ENCODE peak calls at places on chromosomes 13 and 19, in nine cellular contexts. R is HepG2, W is sigmoid colon, B is breast epithelium, O is HCT116, Q is suprapubic skin, V is esophagus muscularis mucosa, X is prostate gland, M is SK-N-SH. N is an unnamed sample.

GRCh38 chr13:43846496-43846895 is 33.0 kb downstream of the CCDC122 start:
- DNase-seq in R (no peak), W (no peak), B (no peak), O (no peak), Q (no peak), V (no peak), X (no peak), M (no peak), N (no peak)

GRCh38 chr13:75223981-75224742 is 257.8 kb downstream of the TBC1D4 start:
- DNase-seq in R (no peak), W (no peak), B (no peak), O (no peak), Q (no peak), V (no peak), X (no peak), M (no peak), N (no peak)

GRCh38 chr19:30222993-30223865 is 149.0 kb upstream of the ZNF536 start:
- DNase-seq in R (no peak), W (peak), B (no peak), O (no peak), Q (no peak), V (no peak), X (no peak), M (no peak), N (no peak)

GRCh38 chr19:29530549-29531457 is 5.0 kb downstream of the VSTM2B start:
- DNase-seq in R (no peak), W (peak), B (no peak), O (no peak), Q (peak), V (no peak), X (no peak), M (no peak), N (no peak)

GRCh38 chr13:111040821-111041220 is 74.3 kb upstream of the ARHGEF7 start:
- DNase-seq in R (no peak), W (no peak), B (no peak), O (no peak), Q (no peak), V (no peak), X (no peak), M (no peak), N (no peak)

GRCh38 chr13:59677966-59678814 is 485.5 kb downstream of the DIAPH3 start:
- DNase-seq in R (peak), W (no peak), B (no peak), O (peak), Q (no peak), V (no peak), X (no peak), M (peak), N (no peak)

GRCh38 chr13:44052843-44053607 is 173.3 kb downstream of the LACC1 start:
- DNase-seq in R (no peak), W (peak), B (peak), O (no peak), Q (no peak), V (no peak), X (no peak), M (no peak), N (peak)

GRCh38 chr13:81929988-81930387 is 1589.1 kb upstream of the SPRY2 start:
- DNase-seq in R (peak), W (no peak), B (no peak), O (no peak), Q (no peak), V (no peak), X (no peak), M (peak), N (no peak)

GRCh38 chr19:33199441-33200265 is 5.5 kb downstream of the LRP3 start:
- DNase-seq in R (no peak), W (no peak), B (no peak), O (no peak), Q (no peak), V (no peak), X (no peak), M (peak), N (no peak)

GRCh38 chr13:22665531-22665930 is 515.2 kb upstream of the SGCG start:
- DNase-seq in R (no peak), W (no peak), B (no peak), O (no peak), Q (no peak), V (no peak), X (no peak), M (no peak), N (no peak)

GRCh38 chr19:31285744-31286143 is 63.5 kb downstream of the TSHZ3 start:
- DNase-seq in R (no peak), W (peak), B (no peak), O (no peak), Q (no peak), V (no peak), X (no peak), M (no peak), N (no peak)

GRCh38 chr13:43981091-43981490 is 101.4 kb downstream of the LACC1 start:
- DNase-seq in R (peak), W (no peak), B (no peak), O (no peak), Q (no peak), V (no peak), X (no peak), M (peak), N (no peak)

GRCh38 chr19:41708481-41708880 is at the start of gene CEACAM5:
- DNase-seq in R (no peak), W (no peak), B (no peak), O (no peak), Q (no peak), V (no peak), X (no peak), M (no peak), N (peak)

GRCh38 chr19:58274771-58275199 is 4.0 kb upstream of the ZNF8 start:
- DNase-seq in R (no peak), W (no peak), B (no peak), O (no peak), Q (no peak), V (no peak), X (no peak), M (no peak), N (no peak)

GRCh38 chr19:44401108-44401786 is at the start of gene ZNF285:
- DNase-seq in R (peak), W (peak), B (peak), O (no peak), Q (peak), V (peak), X (peak), M (peak), N (peak)

GRCh38 chr13:31733066-31733465 is 6.3 kb upstream of the RXFP2 start:
- DNase-seq in R (no peak), W (no peak), B (no peak), O (no peak), Q (no peak), V (no peak), X (no peak), M (peak), N (no peak)

GRCh38 chr13:41713405-41713804 is 247.5 kb downstream of the VWA8 start:
- DNase-seq in R (no peak), W (no peak), B (no peak), O (no peak), Q (no peak), V (no peak), X (no peak), M (no peak), N (no peak)

GRCh38 chr19:41821003-41821735 is 23.3 kb downstream of the LYPD4 start:
- DNase-seq in R (peak), W (no peak), B (no peak), O (peak), Q (no peak), V (no peak), X (peak), M (peak), N (peak)

GRCh38 chr13:90594694-90595093 is 752.8 kb upstream of the MIR17HG start:
- DNase-seq in R (no peak), W (no peak), B (no peak), O (no peak), Q (no peak), V (no peak), X (no peak), M (no peak), N (no peak)

GRCh38 chr19:28737526-28737925 is 475.4 kb downstream of the UQCRFS1 start:
- DNase-seq in R (no peak), W (no peak), B (no peak), O (no peak), Q (no peak), V (no peak), X (no peak), M (no peak), N (no peak)

GRCh38 chr19:7970716-7971448 is 27.4 kb upstream of the TIMM44 start:
- DNase-seq in R (peak), W (no peak), B (no peak), O (peak), Q (no peak), V (no peak), X (no peak), M (peak), N (peak)

GRCh38 chr13:33610471-33611015 is 207.4 kb upstream of the RFC3 start:
- DNase-seq in R (peak), W (no peak), B (no peak), O (no peak), Q (no peak), V (peak), X (peak), M (no peak), N (peak)

GRCh38 chr19:23521471-23521870 is 126.2 kb upstream of the ZNF91 start:
- DNase-seq in R (no peak), W (no peak), B (no peak), O (no peak), Q (no peak), V (no peak), X (no peak), M (no peak), N (no peak)

GRCh38 chr13:76799696-76800095 is 86.5 kb downstream of the KCTD12 start:
- DNase-seq in R (no peak), W (no peak), B (no peak), O (no peak), Q (no peak), V (no peak), X (no peak), M (no peak), N (no peak)

GRCh38 chr19:48341006-48341405 is 15.7 kb downstream of the EMP3 start:
- DNase-seq in R (no peak), W (no peak), B (no peak), O (no peak), Q (no peak), V (no peak), X (no peak), M (peak), N (no peak)

GRCh38 chr19:50721441-50722137 is 1.6 kb upstream of the CLEC11A start:
- DNase-seq in R (no peak), W (no peak), B (no peak), O (no peak), Q (no peak), V (no peak), X (no peak), M (no peak), N (no peak)

GRCh38 chr19:19434483-19435045 is 29.1 kb downstream of the GATAD2A start:
- DNase-seq in R (no peak), W (peak), B (no peak), O (no peak), Q (peak), V (no peak), X (no peak), M (no peak), N (no peak)

GRCh38 chr19:41541990-41542584 is 33.9 kb upstream of the CEACAM21 start:
- DNase-seq in R (peak), W (peak), B (no peak), O (peak), Q (no peak), V (no peak), X (no peak), M (peak), N (peak)

GRCh38 chr13:76630629-76631028 is 255.6 kb downstream of the KCTD12 start:
- DNase-seq in R (no peak), W (no peak), B (no peak), O (no peak), Q (no peak), V (no peak), X (no peak), M (no peak), N (no peak)

GRCh38 chr13:113366031-113366588 is 2.2 kb upstream of the GRTP1 start:
- DNase-seq in R (no peak), W (no peak), B (no peak), O (no peak), Q (no peak), V (no peak), X (no peak), M (no peak), N (no peak)

GRCh38 chr19:29672933-29673336 is 7.7 kb downstream of the PLEKHF1 start:
- DNase-seq in R (no peak), W (peak), B (no peak), O (no peak), Q (no peak), V (no peak), X (no peak), M (no peak), N (peak)

GRCh38 chr13:40344270-40345148 is 321.9 kb downstream of the FOXO1 start:
- DNase-seq in R (peak), W (no peak), B (no peak), O (no peak), Q (no peak), V (no peak), X (no peak), M (no peak), N (peak)

GRCh38 chr13:40343550-40344269 is 322.7 kb downstream of the FOXO1 start:
- DNase-seq in R (no peak), W (no peak), B (no peak), O (no peak), Q (no peak), V (no peak), X (no peak), M (no peak), N (no peak)

GRCh38 chr13:40346592-40346991 is 319.8 kb downstream of the FOXO1 start:
- DNase-seq in R (no peak), W (no peak), B (no peak), O (no peak), Q (no peak), V (no peak), X (no peak), M (no peak), N (no peak)

GRCh38 chr13:40345149-40345514 is 321.3 kb downstream of the FOXO1 start:
- DNase-seq in R (no peak), W (no peak), B (no peak), O (no peak), Q (no peak), V (no peak), X (no peak), M (no peak), N (no peak)

DNA sequence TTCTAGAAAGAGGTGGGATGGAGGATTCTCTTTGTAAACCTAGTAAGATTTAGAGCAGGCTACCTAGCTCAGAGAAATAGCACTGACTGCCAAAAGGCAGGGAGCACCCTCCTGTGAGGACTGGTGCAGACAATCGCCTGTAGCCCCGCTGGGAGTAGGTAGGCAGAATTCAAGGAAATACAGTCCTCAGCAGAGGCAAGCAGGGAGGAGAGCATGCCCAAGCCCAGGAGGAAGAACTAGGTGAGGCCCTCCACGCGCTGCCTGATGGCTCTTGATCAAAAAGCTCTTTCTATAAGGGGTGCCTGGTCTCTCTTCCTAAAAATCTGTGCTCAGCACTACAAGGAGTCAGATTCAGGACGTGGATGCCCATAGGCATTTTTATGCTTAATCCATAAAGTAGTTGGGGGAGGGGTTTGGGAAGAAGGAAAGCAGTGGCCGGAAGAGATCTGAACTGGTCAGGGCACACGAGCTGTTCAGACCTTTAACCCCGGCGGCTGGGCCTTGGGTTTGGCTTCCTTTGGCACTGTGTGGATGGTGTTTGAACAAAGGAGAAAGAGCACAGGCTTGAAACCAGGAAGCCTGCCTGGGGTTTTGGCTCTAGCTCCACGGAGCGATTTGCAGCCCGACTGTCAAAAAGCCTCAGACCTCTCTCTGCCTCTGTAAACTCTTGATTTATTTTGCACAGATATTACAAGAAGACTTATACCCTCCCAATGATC is 320.6 kb downstream of the FOXO1 start:
- DNase-seq in R (peak), W (no peak), B (no peak), O (no peak), Q (no peak), V (no peak), X (no peak), M (no peak), N (no peak)
- TF ChIP-seq POLR2AphosphoS5 in R (no peak), W (no peak), B (no peak), O (no peak), Q (no peak), V (peak), X (no peak), M (no peak), N (no peak)

GRCh38 chr19:55232986-55233385 is 4.4 kb upstream of the TMEM86B start:
- DNase-seq in R (no peak), W (no peak), B (no peak), O (no peak), Q (no peak), V (no peak), X (no peak), M (no peak), N (no peak)

GRCh38 chr19:55230780-55231179 is 2.2 kb upstream of the TMEM86B start:
- DNase-seq in R (no peak), W (no peak), B (no peak), O (no peak), Q (no peak), V (no peak), X (no peak), M (no peak), N (no peak)

GRCh38 chr19:55232284-55232597 is 3.7 kb upstream of the TMEM86B start:
- DNase-seq in R (no peak), W (no peak), B (no peak), O (no peak), Q (no peak), V (no peak), X (no peak), M (no peak), N (no peak)

GRCh38 chr19:55230329-55230728 is 1.8 kb upstream of the TMEM86B start:
- DNase-seq in R (no peak), W (no peak), B (no peak), O (no peak), Q (no peak), V (no peak), X (no peak), M (no peak), N (no peak)

GRCh38 chr19:55231391-55232283 is 3.1 kb upstream of the TMEM86B start:
- DNase-seq in R (no peak), W (peak), B (no peak), O (no peak), Q (no peak), V (no peak), X (no peak), M (no peak), N (no peak)
- TF ChIP-seq POLR2AphosphoS5 in R (no peak), W (no peak), B (no peak), O (no peak), Q (no peak), V (no peak), X (no peak), M (no peak), N (no peak)

GRCh38 chr19:11069451-11070009 is 19.7 kb upstream of the LDLR start:
- DNase-seq in R (no peak), W (no peak), B (no peak), O (no peak), Q (no peak), V (no peak), X (no peak), M (no peak), N (no peak)
- TF ChIP-seq POLR2AphosphoS5 in R (no peak), W (no peak), B (no peak), O (no peak), Q (no peak), V (no peak), X (no peak), M (no peak), N (no peak)

GRCh38 chr19:590396-590745 is 690 bp downstream of the HCN2 start:
- DNase-seq in R (no peak), W (no peak), B (no peak), O (no peak), Q (no peak), V (no peak), X (no peak), M (peak), N (no peak)

GRCh38 chr19:590750-591098 is 1.0 kb downstream of the HCN2 start:
- DNase-seq in R (no peak), W (no peak), B (no peak), O (no peak), Q (no peak), V (no peak), X (no peak), M (no peak), N (no peak)

GRCh38 chr19:588758-589692 is 656 bp upstream of the HCN2 start:
- DNase-seq in R (no peak), W (no peak), B (no peak), O (no peak), Q (no peak), V (no peak), X (no peak), M (peak), N (no peak)

GRCh38 chr19:589693-590395 is at the start of gene HCN2:
- DNase-seq in R (no peak), W (no peak), B (no peak), O (no peak), Q (no peak), V (no peak), X (no peak), M (peak), N (no peak)

GRCh38 chr19:588093-588742 is 1.5 kb upstream of the HCN2 start:
- DNase-seq in R (peak), W (peak), B (peak), O (peak), Q (no peak), V (no peak), X (peak), M (peak), N (peak)
- TF ChIP-seq POLR2AphosphoS5 in R (no peak), W (no peak), B (no peak), O (no peak), Q (no peak), V (no peak), X (peak), M (no peak), N (no peak)

DNA sequence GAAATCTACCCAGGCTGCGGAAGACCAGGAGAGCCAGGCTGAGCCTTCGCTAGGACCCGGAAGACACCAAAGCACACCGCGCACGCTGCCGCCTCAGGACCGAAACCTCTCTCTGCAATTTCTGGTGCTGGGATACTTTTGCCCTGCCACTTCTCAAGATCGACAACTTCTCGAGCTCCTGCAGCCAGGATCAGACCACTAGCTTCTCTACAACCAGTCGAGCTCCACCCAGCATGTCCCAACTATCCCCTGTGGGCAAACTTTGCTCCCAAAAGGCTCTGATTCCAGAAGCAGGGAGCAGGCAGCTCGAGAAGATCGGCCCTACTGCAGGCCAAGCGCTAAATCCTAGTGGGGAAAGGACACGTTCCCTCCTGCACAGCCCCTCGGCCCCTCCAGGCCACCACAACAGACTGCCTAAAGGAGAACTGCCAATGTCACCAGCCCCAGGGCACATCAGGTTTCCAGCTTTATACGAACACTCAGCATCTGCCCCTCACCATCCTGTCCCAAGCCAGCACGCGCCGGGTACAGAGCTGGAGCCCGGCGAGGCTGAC is 981 bp downstream of the AKAP8 start:
- DNase-seq in R (peak), W (peak), B (peak), O (no peak), Q (peak), V (no peak), X (peak), M (peak), N (peak)
- TF ChIP-seq POLR2AphosphoS5 in R (peak), W (no peak), B (no peak), O (no peak), Q (no peak), V (no peak), X (no peak), M (no peak), N (no peak)

DNA sequence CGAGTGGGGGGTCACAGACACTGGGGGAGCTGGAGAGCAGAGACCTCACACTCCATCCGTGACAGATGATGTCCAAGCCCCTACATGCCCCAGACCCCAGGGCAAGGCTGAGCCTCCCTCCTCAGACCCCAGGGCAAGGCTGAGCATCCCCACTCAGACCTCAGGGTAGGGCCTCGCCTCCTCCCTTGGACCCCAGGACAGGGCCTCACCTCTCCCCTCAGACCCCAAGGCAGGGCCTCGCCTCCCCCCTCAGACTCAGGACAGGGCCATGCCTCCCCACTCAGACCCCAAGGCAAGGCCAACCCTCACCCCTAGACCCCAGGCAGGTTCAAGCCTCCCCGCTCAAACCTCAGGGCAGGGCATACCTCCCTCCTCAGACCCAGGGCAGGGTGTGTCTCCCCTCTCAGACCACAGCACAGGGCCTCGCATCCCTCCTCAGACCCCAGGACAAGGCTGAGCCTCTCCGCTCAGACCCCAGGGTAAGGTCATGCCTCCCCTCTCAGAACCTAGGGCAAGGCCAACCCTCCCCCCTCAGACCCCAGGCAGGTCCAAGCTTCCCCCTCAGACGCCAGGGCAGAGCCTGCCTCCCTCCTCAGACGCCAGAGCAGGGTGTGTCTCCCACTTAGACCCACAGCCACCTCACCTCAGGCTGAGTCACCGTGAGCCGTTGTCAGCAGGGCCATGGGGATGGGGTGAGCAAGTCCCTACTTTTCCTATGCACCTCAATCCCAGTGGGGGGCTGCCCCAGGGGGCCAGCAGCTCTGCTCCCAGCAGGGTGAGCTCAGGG is 1.7 kb upstream of the S1PR4 start:
- DNase-seq in R (no peak), W (no peak), B (no peak), O (peak), Q (no peak), V (no peak), X (no peak), M (no peak), N (peak)
- TF ChIP-seq POLR2AphosphoS5 in R (no peak), W (no peak), B (no peak), O (peak), Q (no peak), V (no peak), X (no peak), M (no peak), N (no peak)

N was measured in transverse colon.